ENCODE peak calls at places on chromosomes 16 and 17, in six cellular contexts. B is activated CD4-positive, CD25-positive, alpha-beta regulatory T cell; Q is NCI-H748 treated with DMSO at 0.1 percent for 48 hours; K is smooth muscle cell of the brain vasculature; W is kidney glomerular epithelial cell; Y is H54. D is an unnamed sample.

GRCh38 chr16:79795556-79795955 is 195.0 kb upstream of the MAF start:
- DNase-seq in W (no peak), Y (no peak), Q (no peak), K (no peak), B (no peak), D (no peak)

GRCh38 chr16:81172769-81173658 is 65.5 kb upstream of the BCO1 start:
- DNase-seq in B (no peak), W (no peak), K (no peak), Q (no peak), Y (no peak), D (no peak)

GRCh38 chr17:81967533-81968395 is 6.8 kb upstream of the NOTUM start:
- DNase-seq in Q (peak), B (peak), Y (peak), W (no peak), K (peak), D (no peak)

GRCh38 chr16:15855704-15856003 is 1.2 kb downstream of the MYH11 start:
- DNase-seq in B (no peak), Y (no peak), K (no peak), Q (no peak), W (no peak), D (no peak)

GRCh38 chr16:50326835-50327465 is 41.8 kb downstream of the BRD7 start:
- DNase-seq in Y (no peak), W (peak), Q (no peak), K (no peak), B (peak), D (no peak)

GRCh38 chr16:31460582-31461002 is 1.3 kb downstream of the ARMC5 start:
- DNase-seq in Y (no peak), W (peak), Q (peak), K (no peak), B (no peak), D (no peak)

GRCh38 chr17:32723310-32723955 is 153.5 kb downstream of the MYO1D start:
- DNase-seq in Q (no peak), K (no peak), W (no peak), B (no peak), Y (no peak), D (no peak)

GRCh38 chr17:72514888-72515287 is 394.1 kb downstream of the SOX9 start:
- DNase-seq in Y (peak), B (no peak), K (peak), W (peak), Q (no peak), D (no peak)

GRCh38 chr16:60641067-60641466 is 1395.2 kb downstream of the CDH8 start:
- DNase-seq in K (no peak), W (no peak), B (no peak), Y (no peak), Q (no peak), D (no peak)

GRCh38 chr17:65366102-65366844 is 195.2 kb downstream of the AXIN2 start:
- DNase-seq in B (no peak), K (no peak), Y (no peak), W (no peak), Q (no peak), D (no peak)

GRCh38 chr17:82858376-82859126 is 18.7 kb upstream of the ZNF750 start:
- DNase-seq in K (no peak), W (no peak), B (no peak), Q (no peak), Y (no peak), D (no peak)

GRCh38 chr17:1480747-1481465 is 11.6 kb downstream of the MYO1C start:
- DNase-seq in B (no peak), Q (no peak), Y (no peak), W (no peak), K (no peak), D (no peak)

GRCh38 chr17:9670596-9670995 is 25.3 kb downstream of the USP43 start:
- DNase-seq in B (no peak), W (no peak), K (no peak), Q (no peak), Y (no peak), D (no peak)

GRCh38 chr16:89085755-89086154 is 7.9 kb upstream of the ACSF3 start:
- DNase-seq in Q (no peak), Y (no peak), K (no peak), B (no peak), W (no peak), D (no peak)

GRCh38 chr17:81342700-81343070 is 47.6 kb upstream of the SLC38A10 start:
- DNase-seq in B (no peak), W (no peak), Y (no peak), K (no peak), Q (no peak), D (no peak)

GRCh38 chr17:9238340-9239259 is 217.3 kb downstream of the NTN1 start:
- DNase-seq in W (no peak), Y (no peak), B (no peak), Q (no peak), K (no peak), D (no peak)

GRCh38 chr17:46964315-46965265 is 14.5 kb downstream of the RPRML start:
- DNase-seq in W (no peak), K (no peak), Q (no peak), Y (no peak), B (no peak), D (no peak)

GRCh38 chr17:60548990-60549389 is 22.9 kb upstream of the APPBP2 start:
- DNase-seq in B (no peak), W (no peak), Q (no peak), K (no peak), Y (no peak), D (no peak)

GRCh38 chr17:44308320-44308818 is at the start of gene RUNDC3A:
- DNase-seq in K (peak), Y (peak), B (peak), W (peak), Q (peak), D (peak)

GRCh38 chr16:68792465-68793324 is 50.6 kb upstream of the TANGO6 start:
- DNase-seq in Y (no peak), W (peak), B (no peak), K (no peak), Q (no peak), D (no peak)

GRCh38 chr16:9092963-9093477 is 1.6 kb downstream of the HAPSTR1 start:
- DNase-seq in Y (no peak), Q (no peak), W (no peak), B (no peak), K (no peak), D (no peak)

GRCh38 chr17:38444151-38444550 is 15.9 kb downstream of the ARHGAP23 start:
- DNase-seq in Y (no peak), W (peak), Q (peak), B (peak), K (no peak), D (peak)

GRCh38 chr17:27339198-27339835 is 45.4 kb downstream of the WSB1 start:
- DNase-seq in W (no peak), Q (no peak), Y (no peak), K (no peak), B (no peak), D (no peak)

GRCh38 chr17:1008008-1008761 is 11.3 kb downstream of the TIMM22 start:
- DNase-seq in Q (no peak), K (no peak), W (no peak), B (no peak), Y (no peak), D (no peak)

GRCh38 chr16:54244061-54244886 is 42.3 kb downstream of the IRX3 start:
- DNase-seq in W (no peak), B (no peak), Y (no peak), K (no peak), Q (no peak), D (no peak)

GRCh38 chr16:85395207-85395912 is 217.8 kb upstream of the GSE1 start:
- DNase-seq in Q (peak), Y (peak), B (no peak), W (peak), K (peak), D (no peak)

GRCh38 chr16:53043986-53044571 is 8.6 kb downstream of the CHD9NB start:
- DNase-seq in Y (no peak), B (no peak), W (peak), Q (no peak), K (no peak), D (no peak)

GRCh38 chr17:83002118-83002805 is 77.1 kb upstream of the METRNL start:
- DNase-seq in W (no peak), Q (no peak), Y (no peak), K (no peak), B (no peak), D (no peak)

GRCh38 chr16:20317117-20317516 is 10.2 kb downstream of the GP2 start:
- DNase-seq in W (no peak), Y (no peak), Q (no peak), K (no peak), B (no peak), D (no peak)

GRCh38 chr16:26371349-26371869 is 679.6 kb downstream of the HS3ST4 start:
- DNase-seq in Y (no peak), B (no peak), Q (no peak), W (no peak), K (no peak), D (no peak)

GRCh38 chr16:84298376-84298899 is 3.8 kb downstream of the WFDC1 start:
- DNase-seq in Y (no peak), W (no peak), K (no peak), Q (no peak), B (no peak), D (no peak)

GRCh38 chr16:85586360-85587145 is 26.6 kb upstream of the GSE1 start:
- DNase-seq in K (no peak), B (no peak), Y (no peak), W (no peak), Q (no peak), D (no peak)

GRCh38 chr16:24347556-24347955 is 91.4 kb downstream of the CACNG3 start:
- DNase-seq in W (no peak), Y (no peak), K (no peak), Q (no peak), B (no peak), D (no peak)

GRCh38 chr17:964881-965280 is 14.7 kb downstream of the NXN start:
- DNase-seq in W (no peak), K (no peak), Y (no peak), B (no peak), Q (no peak), D (no peak)

GRCh38 chr16:624522-625401 is 6.0 kb upstream of the WFIKKN1 start:
- DNase-seq in Q (no peak), W (no peak), Y (no peak), B (no peak), K (no peak), D (no peak)

GRCh38 chr16:53985865-53986264 is 281.9 kb downstream of the FTO start:
- DNase-seq in Q (no peak), W (no peak), Y (no peak), K (no peak), B (no peak), D (no peak)

GRCh38 chr17:27551701-27552466 is 79.1 kb upstream of the LGALS9 start:
- DNase-seq in Q (no peak), Y (peak), W (no peak), B (no peak), K (no peak), D (no peak)

GRCh38 chr16:87897563-87898505 is 28.5 kb upstream of the SLC7A5 start:
- DNase-seq in Q (no peak), B (no peak), Y (no peak), K (no peak), W (no peak), D (no peak)

GRCh38 chr16:2514333-2515179 is 804 bp downstream of the ATP6V0C start:
- DNase-seq in W (no peak), Y (no peak), K (no peak), Q (no peak), B (no peak), D (no peak)

GRCh38 chr16:54462766-54463165 is 176.2 kb upstream of the IRX3 start:
- DNase-seq in K (no peak), Q (no peak), Y (no peak), B (no peak), W (no peak), D (no peak)